ENCODE peak calls at places on chromosomes 3 and 15, in eight cellular contexts. G is prostate gland, E is adrenal gland, N is cardiac fibroblast, A is hepatocyte, S is body of pancreas, K is GM23338, R is kidney epithelial cell. C is an unnamed sample.

GRCh38 chr15:76401285-76401684 is 64.7 kb downstream of the ISL2 start:
- DNase-seq in G (no peak), K (no peak), N (no peak), A (no peak), R (no peak), S (no peak), E (no peak), C (peak; percentile 76)

GRCh38 chr3:188558343-188559068 is 404.5 kb downstream of the LPP start:
- DNase-seq in N (no peak), E (no peak), S (no peak), A (no peak), G (no peak), R (no peak), K (no peak), C (no peak)

GRCh38 chr15:80042568-80042967 is 16.9 kb upstream of the ZFAND6 start:
- DNase-seq in A (no peak), R (no peak), E (no peak), N (no peak), K (no peak), S (no peak), G (no peak), C (no peak)

GRCh38 chr3:169323580-169324453 is 339.7 kb downstream of the MECOM start:
- DNase-seq in N (peak; percentile 86), R (no peak), K (peak; percentile 7), S (no peak), A (peak; percentile 39), E (no peak), G (no peak), C (peak; percentile 43)

GRCh38 chr3:66953934-66954333 is 44.2 kb upstream of the KBTBD8 start:
- DNase-seq in N (no peak), R (no peak), S (no peak), K (no peak), A (no peak), G (no peak), E (no peak), C (no peak)

GRCh38 chr3:100184960-100185566 is 70.8 kb upstream of the FILIP1L start:
- DNase-seq in S (no peak), E (no peak), G (no peak), A (no peak), K (no peak), R (no peak), N (peak; percentile 49), C (no peak)

GRCh38 chr3:34263014-34263714 is 464.7 kb downstream of the PDCD6IP start:
- DNase-seq in N (no peak), K (no peak), R (no peak), G (no peak), S (no peak), E (no peak), A (no peak), C (no peak)

GRCh38 chr15:67674983-67675382 is 132.5 kb downstream of the MAP2K5 start:
- DNase-seq in G (no peak), E (no peak), N (no peak), S (no peak), A (no peak), K (no peak), R (no peak), C (no peak)

GRCh38 chr3:69368129-69368741 is 17.7 kb downstream of the FRMD4B start:
- DNase-seq in K (peak; percentile 17), G (no peak), E (no peak), S (no peak), N (no peak), A (no peak), R (peak; percentile 19), C (peak; percentile 41)

GRCh38 chr15:20353966-20354883 is 187.4 kb downstream of the GOLGA6L6 start:
- DNase-seq in R (no peak), E (peak; percentile 5), S (peak; percentile 12), K (no peak), A (peak; percentile 11), G (no peak), N (no peak), C (no peak)

GRCh38 chr3:122080188-122080587 is 25.0 kb downstream of the CD86 start:
- DNase-seq in S (no peak), K (no peak), E (no peak), G (no peak), R (no peak), N (no peak), A (no peak), C (no peak)
- H3K4me3 ChIP-seq in S (no peak overlapping the region), K (no peak overlapping the region), E (no peak overlapping the region), G (no peak overlapping the region), R (no peak overlapping the region), N (no peak overlapping the region), A (no peak overlapping the region), C (no peak overlapping the region)

GRCh38 chr3:171514466-171514865 is 54.3 kb upstream of the TNIK start:
- DNase-seq in R (no peak), K (no peak), S (no peak), G (no peak), N (no peak), A (no peak), E (no peak), C (no peak)
- TF ChIP-seq CTCF in R (no peak), K (peak; percentile 43), S (no peak), G (no peak), N (peak; percentile 10), A (peak; percentile 7), E (no peak), C (no peak)

DNA sequence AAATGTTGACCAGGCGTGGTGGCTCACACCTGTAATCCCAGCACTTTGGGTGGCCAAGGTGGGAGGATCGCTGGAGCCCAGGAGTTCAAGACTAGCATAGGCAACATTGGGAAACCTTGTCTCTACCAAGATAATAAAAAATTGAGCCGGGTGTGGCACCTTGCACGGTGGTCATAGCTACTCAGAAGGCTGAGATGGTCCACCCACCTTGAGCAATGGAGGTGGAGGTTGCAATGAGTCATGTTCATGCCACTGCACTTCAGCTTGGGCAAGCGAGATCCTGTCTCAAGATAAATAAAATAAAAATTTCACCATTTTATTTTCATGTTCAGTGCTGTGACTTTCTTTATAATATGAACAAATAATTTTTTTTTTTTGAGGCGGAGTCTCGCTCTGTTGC is 12.5 kb downstream of the MAPK6 start:
- DNase-seq in A (peak; percentile 28), K (no peak), G (no peak), R (no peak), S (no peak), N (no peak), E (no peak), C (peak; percentile 96)
- H3K4me3 ChIP-seq in A (no peak overlapping the region), K (no peak overlapping the region), G (no peak overlapping the region), R (no peak overlapping the region), S (no peak overlapping the region), N (no peak overlapping the region), E (no peak overlapping the region), C (no peak overlapping the region)

DNA sequence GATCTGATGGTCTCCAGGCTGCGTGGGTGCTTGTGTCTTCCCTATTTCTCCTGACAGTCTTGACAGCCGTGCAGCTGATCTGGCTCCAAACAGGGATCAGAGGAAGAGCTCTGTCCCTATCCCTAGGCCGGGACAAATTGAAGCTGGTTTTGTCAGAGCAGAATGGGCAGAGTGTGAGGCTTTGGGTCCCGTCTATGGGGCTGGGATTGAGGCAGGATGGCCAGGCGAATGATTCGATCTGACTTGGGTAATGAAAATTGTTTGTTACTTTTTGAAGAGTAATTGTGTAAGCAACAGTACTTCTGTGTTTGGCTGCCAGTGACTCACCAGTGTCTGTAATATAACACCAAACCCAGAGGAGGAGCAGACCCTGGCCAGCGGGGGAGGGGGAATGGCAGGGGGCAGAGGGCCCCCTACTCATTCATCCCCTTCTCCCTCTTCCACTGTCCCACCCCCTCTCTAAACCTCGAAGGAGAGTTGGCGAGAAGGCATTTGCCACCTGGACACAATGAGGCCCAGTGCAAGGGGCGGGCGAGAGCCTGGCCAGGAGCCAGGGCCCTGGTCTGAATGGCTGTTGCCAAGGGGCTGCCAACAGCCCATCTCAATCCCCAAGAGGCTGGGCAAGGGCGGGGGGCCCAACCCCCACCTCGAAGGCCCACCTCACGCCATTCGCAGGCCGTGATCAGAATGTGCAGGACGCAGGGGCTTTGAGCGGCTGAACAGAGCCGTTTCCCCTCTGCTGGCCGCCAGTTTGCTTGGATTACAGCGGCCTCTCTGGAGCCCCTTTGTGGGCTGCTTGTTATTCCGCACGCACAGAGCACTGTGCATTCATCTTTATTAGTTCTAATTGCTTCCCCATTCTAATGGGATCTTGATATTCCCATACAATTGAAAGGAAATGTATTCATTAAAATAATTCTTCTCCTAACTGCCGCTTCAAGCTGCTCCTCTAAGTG is 5.1 kb upstream of the MAGEF1 start:
- DNase-seq in R (no peak), E (peak; percentile 21), G (no peak), A (peak; percentile 71), K (peak; percentile 67), N (peak; percentile 63), S (no peak), C (peak; percentile 66)
- TF ChIP-seq CTCF in R (no peak), E (no peak), G (no peak), A (peak; percentile 22), K (no peak), N (no peak), S (no peak), C (no peak)

DNA sequence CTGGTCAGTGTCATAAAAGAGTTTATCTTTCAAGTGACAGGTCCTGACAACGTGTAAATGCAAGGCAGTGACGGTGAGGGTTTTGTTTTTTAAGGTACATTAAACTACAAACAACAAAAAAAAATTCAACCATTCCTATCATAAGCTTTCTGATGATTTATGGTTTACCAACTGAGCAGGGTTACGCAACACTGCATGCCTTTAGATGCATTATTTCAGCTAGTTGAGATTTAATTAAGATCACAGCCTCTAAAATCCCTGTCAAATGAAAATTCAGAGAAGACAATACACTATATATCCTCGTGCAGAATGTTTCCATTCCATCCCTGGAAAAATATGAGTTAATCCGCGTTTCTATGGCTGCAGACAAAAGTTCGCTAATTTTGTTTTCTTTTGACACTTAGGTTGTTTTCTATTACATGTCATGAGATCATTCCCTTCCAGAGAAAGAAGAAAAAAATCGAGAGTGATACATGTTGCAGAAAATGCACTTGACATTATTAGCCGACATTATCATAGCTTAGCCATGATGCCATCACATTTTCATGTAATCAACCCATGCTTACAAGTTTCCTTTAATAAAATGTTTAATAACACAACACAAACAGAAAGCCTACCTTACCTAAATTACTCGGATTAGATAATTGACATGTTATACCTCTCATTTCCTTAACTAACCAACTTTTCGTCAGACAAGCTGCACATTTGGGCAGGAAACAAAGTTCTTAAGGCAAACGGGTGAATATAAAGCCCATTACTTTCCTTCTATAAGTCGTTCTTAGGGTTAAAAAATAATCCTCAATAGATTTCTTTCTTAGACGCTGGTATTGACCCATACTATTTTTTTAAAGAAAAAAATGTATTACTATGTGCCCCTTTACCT is 521.2 kb downstream of the FOXP1 start:
- DNase-seq in K (no peak), G (no peak), E (no peak), A (no peak), R (no peak), N (peak; percentile 64), S (no peak), C (peak; percentile 70)
- H3K4me3 ChIP-seq in K (no peak overlapping the region), G (peak overlapping the region; percentile 58), E (no peak overlapping the region), A (peak overlapping the region; percentile 76), R (peak overlapping the region; percentile 49), N (peak overlapping the region; percentile 66), S (no peak overlapping the region), C (peak overlapping the region; percentile 4)

DNA sequence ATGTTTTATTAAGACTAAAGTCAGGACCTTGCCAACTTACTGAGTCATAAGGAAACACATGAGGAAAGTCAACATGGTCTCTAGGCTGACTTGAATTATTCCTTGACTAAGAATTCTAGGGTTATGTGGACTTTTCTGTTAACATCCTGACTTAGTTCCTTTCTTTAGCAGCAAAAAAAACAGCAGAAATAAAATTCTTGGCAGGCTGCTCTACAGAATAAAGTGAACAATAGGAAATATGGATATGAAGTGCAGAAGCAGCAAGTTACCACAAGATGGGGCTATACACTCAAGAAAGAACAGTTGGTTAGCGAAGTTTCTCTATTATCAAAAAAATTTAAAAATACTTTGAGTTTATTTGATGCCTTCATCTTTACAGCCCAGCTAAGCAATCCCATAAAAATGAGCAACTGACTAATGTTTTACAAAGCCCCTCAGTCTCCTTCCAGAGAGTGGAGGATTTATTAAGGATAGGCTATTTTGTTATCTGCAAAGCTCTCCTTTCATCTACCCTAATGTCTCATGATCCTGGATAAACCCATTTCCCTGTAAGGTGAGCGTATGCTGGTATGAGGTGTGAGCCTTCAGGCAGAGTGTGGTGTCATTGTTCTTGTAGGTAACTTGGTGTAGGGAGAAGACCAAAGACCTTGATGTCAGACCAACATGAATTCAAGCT is 23.1 kb upstream of the MCCC1 start:
- DNase-seq in G (no peak), K (peak; percentile 73), S (no peak), N (peak; percentile 79), A (peak; percentile 64), R (no peak), E (no peak), C (peak; percentile 49)
- TF ChIP-seq CTCF in G (peak; percentile 56), K (peak; percentile 96), S (peak; percentile 81), N (peak; percentile 72), A (peak; percentile 96), R (peak; percentile 74), E (peak; percentile 86), C (peak; percentile 75)